ENCODE peak calls at places on chromosome 5, in six cellular contexts. Q is endothelial cell; S is CD8-positive, alpha-beta T cell; G is fibroblast of the aortic adventitia; O is PC-3; J is H54. E is an unnamed sample.

GRCh38 chr5:168552146-168552545 is 23.0 kb downstream of the FBLL1 start:
- DNase-seq in Q (no peak), S (no peak), G (peak), O (peak), J (no peak), E (no peak)

GRCh38 chr5:57037355-57037754 is 85.4 kb upstream of the MIER3 start:
- DNase-seq in Q (no peak), S (no peak), G (no peak), O (no peak), J (no peak), E (no peak)

GRCh38 chr5:157563373-157564148 is 12.0 kb downstream of the ADAM19 start:
- DNase-seq in Q (no peak), S (no peak), G (peak), O (peak), J (peak), E (no peak)

GRCh38 chr5:64206653-64207052 is 41.0 kb downstream of the RNF180 start:
- DNase-seq in Q (no peak), S (no peak), G (no peak), O (peak), J (no peak), E (no peak)

GRCh38 chr5:143025376-143025775 is 255.2 kb downstream of the ARHGAP26 start:
- DNase-seq in Q (no peak), S (no peak), G (no peak), O (no peak), J (no peak), E (no peak)

GRCh38 chr5:143541943-143542797 is 138.7 kb upstream of the NR3C1 start:
- DNase-seq in Q (no peak), S (no peak), G (no peak), O (no peak), J (no peak), E (no peak)

GRCh38 chr5:59042201-59042600 is 459.3 kb downstream of the RAB3C start:
- DNase-seq in Q (no peak), S (no peak), G (peak), O (peak), J (peak), E (peak)

GRCh38 chr5:141875795-141876627 is 2.2 kb downstream of the PCDH1 start:
- DNase-seq in Q (no peak), S (no peak), G (no peak), O (peak), J (no peak), E (peak)

GRCh38 chr5:132283423-132284043 is 10.7 kb upstream of the SLC22A4 start:
- DNase-seq in Q (no peak), S (no peak), G (peak), O (peak), J (no peak), E (peak)

GRCh38 chr5:63255609-63256008 is 677.0 kb downstream of the LRRC70 start:
- DNase-seq in Q (no peak), S (no peak), G (peak), O (no peak), J (no peak), E (no peak)

GRCh38 chr5:146016764-146017484 is 80.5 kb downstream of the SH3RF2 start:
- DNase-seq in Q (no peak), S (no peak), G (no peak), O (no peak), J (no peak), E (no peak)

GRCh38 chr5:36701085-36701691 is 94.8 kb downstream of the SLC1A3 start:
- DNase-seq in Q (no peak), S (no peak), G (peak), O (no peak), J (no peak), E (no peak)

E was measured in LoVo.